ENCODE peak calls at places on chromosomes 6 and 20, in eight cellular contexts. One of them, this sample, is unnamed.

GRCh38 chr6:170553686-170554085 is 483 bp upstream of the TBP start:
- DNase-seq in heart left ventricle: peak
- DNase-seq in NCI-H1930: no peak
- DNase-seq in activated naive CD8-positive, alpha-beta T cell treated with anti-CD3 and anti-CD28 coated beads, Interleukin-2, amount 50 U/mL, for 24 hours: peak
- DNase-seq in HTR-8/SVneo: peak
- DNase-seq in ELR: peak
- DNase-seq in NCI-H2081: no peak
- DNase-seq in GM10248: peak
- DNase-seq in this sample: no peak

GRCh38 chr6:144027927-144028587 is 20.0 kb upstream of the PLAGL1 start:
- DNase-seq in heart left ventricle: no peak
- DNase-seq in NCI-H1930: no peak
- DNase-seq in activated naive CD8-positive, alpha-beta T cell treated with anti-CD3 and anti-CD28 coated beads, Interleukin-2, amount 50 U/mL, for 24 hours: no peak
- DNase-seq in HTR-8/SVneo: no peak
- DNase-seq in ELR: no peak
- DNase-seq in NCI-H2081: peak
- DNase-seq in GM10248: no peak
- DNase-seq in this sample: no peak

GRCh38 chr20:46200582-46201570 is 82.8 kb downstream of the CD40 start:
- DNase-seq in heart left ventricle: no peak
- DNase-seq in NCI-H1930: no peak
- DNase-seq in activated naive CD8-positive, alpha-beta T cell treated with anti-CD3 and anti-CD28 coated beads, Interleukin-2, amount 50 U/mL, for 24 hours: no peak
- DNase-seq in HTR-8/SVneo: no peak
- DNase-seq in ELR: no peak
- DNase-seq in NCI-H2081: no peak
- DNase-seq in GM10248: no peak
- DNase-seq in this sample: no peak

GRCh38 chr20:55782861-55783260 is 222.5 kb downstream of the CBLN4 start:
- DNase-seq in heart left ventricle: no peak
- DNase-seq in NCI-H1930: no peak
- DNase-seq in activated naive CD8-positive, alpha-beta T cell treated with anti-CD3 and anti-CD28 coated beads, Interleukin-2, amount 50 U/mL, for 24 hours: no peak
- DNase-seq in HTR-8/SVneo: no peak
- DNase-seq in ELR: no peak
- DNase-seq in NCI-H2081: no peak
- DNase-seq in GM10248: no peak
- DNase-seq in this sample: no peak

GRCh38 chr6:108555399-108556052 is 5.2 kb upstream of the FOXO3 start:
- DNase-seq in heart left ventricle: peak
- DNase-seq in NCI-H1930: no peak
- DNase-seq in activated naive CD8-positive, alpha-beta T cell treated with anti-CD3 and anti-CD28 coated beads, Interleukin-2, amount 50 U/mL, for 24 hours: no peak
- DNase-seq in HTR-8/SVneo: no peak
- DNase-seq in ELR: no peak
- DNase-seq in NCI-H2081: no peak
- DNase-seq in GM10248: no peak
- DNase-seq in this sample: no peak

GRCh38 chr20:61678437-61678836 is 387.2 kb downstream of the TAF4 start:
- DNase-seq in heart left ventricle: no peak
- DNase-seq in NCI-H1930: no peak
- DNase-seq in activated naive CD8-positive, alpha-beta T cell treated with anti-CD3 and anti-CD28 coated beads, Interleukin-2, amount 50 U/mL, for 24 hours: no peak
- DNase-seq in HTR-8/SVneo: no peak
- DNase-seq in ELR: no peak
- DNase-seq in NCI-H2081: no peak
- DNase-seq in GM10248: no peak
- DNase-seq in this sample: no peak

GRCh38 chr6:163532526-163533078 is 118.1 kb downstream of the QKI start:
- DNase-seq in heart left ventricle: no peak
- DNase-seq in NCI-H1930: no peak
- DNase-seq in activated naive CD8-positive, alpha-beta T cell treated with anti-CD3 and anti-CD28 coated beads, Interleukin-2, amount 50 U/mL, for 24 hours: no peak
- DNase-seq in HTR-8/SVneo: no peak
- DNase-seq in ELR: no peak
- DNase-seq in NCI-H2081: no peak
- DNase-seq in GM10248: no peak
- DNase-seq in this sample: no peak

GRCh38 chr6:106702451-106703110 is 73.2 kb downstream of the QRSL1 start:
- DNase-seq in heart left ventricle: no peak
- DNase-seq in NCI-H1930: no peak
- DNase-seq in activated naive CD8-positive, alpha-beta T cell treated with anti-CD3 and anti-CD28 coated beads, Interleukin-2, amount 50 U/mL, for 24 hours: no peak
- DNase-seq in HTR-8/SVneo: no peak
- DNase-seq in ELR: no peak
- DNase-seq in NCI-H2081: peak
- DNase-seq in GM10248: peak
- DNase-seq in this sample: no peak

GRCh38 chr20:11120451-11120850 is 446.7 kb upstream of the JAG1 start:
- DNase-seq in heart left ventricle: no peak
- DNase-seq in NCI-H1930: no peak
- DNase-seq in activated naive CD8-positive, alpha-beta T cell treated with anti-CD3 and anti-CD28 coated beads, Interleukin-2, amount 50 U/mL, for 24 hours: no peak
- DNase-seq in HTR-8/SVneo: no peak
- DNase-seq in ELR: no peak
- DNase-seq in NCI-H2081: no peak
- DNase-seq in GM10248: no peak
- DNase-seq in this sample: no peak

GRCh38 chr6:168196881-168197635 is 118.0 kb upstream of the FRMD1 start:
- DNase-seq in heart left ventricle: no peak
- DNase-seq in NCI-H1930: no peak
- DNase-seq in activated naive CD8-positive, alpha-beta T cell treated with anti-CD3 and anti-CD28 coated beads, Interleukin-2, amount 50 U/mL, for 24 hours: no peak
- DNase-seq in HTR-8/SVneo: no peak
- DNase-seq in ELR: no peak
- DNase-seq in NCI-H2081: no peak
- DNase-seq in GM10248: no peak
- DNase-seq in this sample: no peak

GRCh38 chr6:106527979-106528378 is 101.3 kb downstream of the RTN4IP1 start:
- DNase-seq in heart left ventricle: no peak
- DNase-seq in NCI-H1930: no peak
- DNase-seq in activated naive CD8-positive, alpha-beta T cell treated with anti-CD3 and anti-CD28 coated beads, Interleukin-2, amount 50 U/mL, for 24 hours: no peak
- DNase-seq in HTR-8/SVneo: no peak
- DNase-seq in ELR: peak
- DNase-seq in NCI-H2081: no peak
- DNase-seq in GM10248: no peak
- DNase-seq in this sample: no peak

GRCh38 chr20:13259921-13260320 is 38.8 kb downstream of the ISM1 start:
- DNase-seq in heart left ventricle: no peak
- DNase-seq in NCI-H1930: peak
- DNase-seq in activated naive CD8-positive, alpha-beta T cell treated with anti-CD3 and anti-CD28 coated beads, Interleukin-2, amount 50 U/mL, for 24 hours: no peak
- DNase-seq in HTR-8/SVneo: no peak
- DNase-seq in ELR: no peak
- DNase-seq in NCI-H2081: peak
- DNase-seq in GM10248: no peak
- DNase-seq in this sample: no peak

GRCh38 chr6:43125555-43125954 is 45.5 kb upstream of the SRF start:
- DNase-seq in heart left ventricle: no peak
- DNase-seq in NCI-H1930: no peak
- DNase-seq in activated naive CD8-positive, alpha-beta T cell treated with anti-CD3 and anti-CD28 coated beads, Interleukin-2, amount 50 U/mL, for 24 hours: no peak
- DNase-seq in HTR-8/SVneo: no peak
- DNase-seq in ELR: peak
- DNase-seq in NCI-H2081: no peak
- DNase-seq in GM10248: no peak
- DNase-seq in this sample: no peak

GRCh38 chr6:152094992-152095592 is 287.6 kb downstream of the ESR1 start:
- DNase-seq in heart left ventricle: peak
- DNase-seq in NCI-H1930: no peak
- DNase-seq in activated naive CD8-positive, alpha-beta T cell treated with anti-CD3 and anti-CD28 coated beads, Interleukin-2, amount 50 U/mL, for 24 hours: peak
- DNase-seq in HTR-8/SVneo: peak
- DNase-seq in ELR: peak
- DNase-seq in NCI-H2081: no peak
- DNase-seq in GM10248: no peak
- DNase-seq in this sample: peak

GRCh38 chr20:7637184-7637583 is 303.1 kb downstream of the HAO1 start:
- DNase-seq in heart left ventricle: no peak
- DNase-seq in NCI-H1930: no peak
- DNase-seq in activated naive CD8-positive, alpha-beta T cell treated with anti-CD3 and anti-CD28 coated beads, Interleukin-2, amount 50 U/mL, for 24 hours: no peak
- DNase-seq in HTR-8/SVneo: no peak
- DNase-seq in ELR: no peak
- DNase-seq in NCI-H2081: no peak
- DNase-seq in GM10248: no peak
- DNase-seq in this sample: no peak

GRCh38 chr6:111994791-111995190 is 59.1 kb upstream of the CCN6 start:
- DNase-seq in heart left ventricle: no peak
- DNase-seq in NCI-H1930: no peak
- DNase-seq in activated naive CD8-positive, alpha-beta T cell treated with anti-CD3 and anti-CD28 coated beads, Interleukin-2, amount 50 U/mL, for 24 hours: no peak
- DNase-seq in HTR-8/SVneo: no peak
- DNase-seq in ELR: no peak
- DNase-seq in NCI-H2081: no peak
- DNase-seq in GM10248: no peak
- DNase-seq in this sample: no peak

GRCh38 chr6:5464096-5464885 is 203.0 kb downstream of the FARS2 start:
- DNase-seq in heart left ventricle: no peak
- DNase-seq in NCI-H1930: no peak
- DNase-seq in activated naive CD8-positive, alpha-beta T cell treated with anti-CD3 and anti-CD28 coated beads, Interleukin-2, amount 50 U/mL, for 24 hours: no peak
- DNase-seq in HTR-8/SVneo: no peak
- DNase-seq in ELR: no peak
- DNase-seq in NCI-H2081: no peak
- DNase-seq in GM10248: no peak
- DNase-seq in this sample: no peak